ENCODE peak calls at places on chromosomes 3 and 15, in ten cellular contexts. S is HTR-8/SVneo; X is uterus; G is GM23248; V is AG10803; R is PC-3; N is islet precursor cell; Z is activated T-cell treated with anti-CD3 and anti-CD28 coated beads, Interleukin-2, amount 50 U/mL, for 72 hours; F is astrocyte; O is spleen. C is an unnamed sample.

GRCh38 chr3:183296944-183297343 is 43.9 kb downstream of the B3GNT5 start:
- DNase-seq in S (no peak), G (no peak), F (no peak), R (no peak), V (no peak), Z (no peak), N (no peak), O (no peak), X (no peak), C (no peak)

GRCh38 chr15:70038730-70039392 is 58.9 kb downstream of the TLE3 start:
- DNase-seq in S (no peak), N (no peak), G (no peak), F (no peak), X (no peak), O (peak; percentile 68), V (no peak), R (no peak), Z (no peak), C (no peak)

GRCh38 chr15:70142072-70142321 is 44.3 kb upstream of the TLE3 start:
- DNase-seq in R (no peak), Z (no peak), F (no peak), G (no peak), S (no peak), X (no peak), N (no peak), O (no peak), V (no peak), C (no peak)

GRCh38 chr15:77615472-77615871 is 17.2 kb downstream of the LINGO1 start:
- DNase-seq in G (no peak), R (no peak), F (no peak), V (no peak), Z (no peak), X (no peak), S (no peak), O (no peak), N (no peak), C (no peak)

GRCh38 chr3:120093119-120093922 is 926 bp downstream of the GSK3B start:
- DNase-seq in G (peak; percentile 63), X (no peak), Z (peak; percentile 27), N (no peak), O (peak; percentile 84), R (peak; percentile 73), F (peak; percentile 83), V (peak; percentile 86), S (no peak), C (peak; percentile 15)

GRCh38 chr3:64846009-64846408 is 158.2 kb upstream of the ADAMTS9 start:
- DNase-seq in G (no peak), F (no peak), X (no peak), N (no peak), O (no peak), S (no peak), V (no peak), Z (no peak), R (no peak), C (no peak)

GRCh38 chr15:100005013-100005412 is 271.8 kb upstream of the LYSMD4 start:
- DNase-seq in O (no peak), S (no peak), R (no peak), V (no peak), G (no peak), F (no peak), N (peak; percentile 34), Z (no peak), X (no peak), C (no peak)

GRCh38 chr3:157204431-157204830 is 44.5 kb upstream of the CCNL1 start:
- DNase-seq in O (no peak), F (peak; percentile 16), N (no peak), Z (no peak), X (no peak), R (peak; percentile 77), S (peak; percentile 30), V (peak; percentile 74), G (peak; percentile 72), C (no peak)

GRCh38 chr3:40885423-40885822 is 313.9 kb upstream of the CTNNB1 start:
- DNase-seq in N (peak; percentile 32), S (no peak), O (no peak), X (no peak), G (no peak), Z (no peak), V (no peak), F (no peak), R (no peak), C (no peak)

C was measured in CD8-positive, alpha-beta memory T cell.